ENCODE peak calls at places on chromosome 19, in nine cellular contexts. V is Peyer's patch; S is dorsolateral prefrontal cortex; B is cardiac fibroblast; Y is heart right ventricle; G is fibroblast of lung; U is ovary; M is neural progenitor cell; H is CD8-positive, alpha-beta T cell. J is an unnamed sample.

GRCh38 chr19:31338069-31338767 is 11.0 kb downstream of the TSHZ3 start:
- DNase-seq in G (peak; percentile 60), V (no peak), S (no peak), B (peak; percentile 77), M (peak; percentile 88), U (peak; percentile 84), Y (peak; percentile 68), H (no peak), J (no peak)

GRCh38 chr19:17538684-17539287 is 16.7 kb upstream of the COLGALT1 start:
- DNase-seq in H (no peak), S (no peak), B (no peak), Y (no peak), G (no peak), M (no peak), U (no peak), V (peak; percentile 37), J (no peak)

GRCh38 chr19:4537953-4538600 is 1.8 kb downstream of the LRG1 start:
- DNase-seq in B (no peak), U (no peak), S (no peak), G (no peak), M (peak; percentile 33), Y (no peak), H (no peak), V (no peak), J (no peak)

GRCh38 chr19:13132471-13133166 is 14.6 kb downstream of the NACC1 start:
- DNase-seq in H (no peak), U (no peak), Y (no peak), S (no peak), G (peak; percentile 89), M (no peak), V (no peak), B (peak; percentile 70), J (no peak)

GRCh38 chr19:45780448-45781281 is 1.6 kb downstream of the DMPK start:
- DNase-seq in S (no peak), U (peak; percentile 33), V (no peak), B (peak; percentile 21), G (no peak), Y (no peak), H (no peak), M (no peak), J (no peak)

GRCh38 chr19:44570984-44571684 is 41.7 kb upstream of the CEACAM20 start:
- DNase-seq in G (peak; percentile 63), Y (peak; percentile 80), H (peak; percentile 4), B (peak; percentile 91), U (peak; percentile 60), V (peak; percentile 28), M (peak; percentile 86), S (peak; percentile 30), J (peak; percentile 34)

GRCh38 chr19:18220632-18221275 is 5.5 kb downstream of the PDE4C start:
- DNase-seq in Y (no peak), B (no peak), S (no peak), G (no peak), V (no peak), U (no peak), M (peak; percentile 78), H (no peak), J (no peak)

GRCh38 chr19:11418518-11419506 is at the start of gene RGL3:
- DNase-seq in Y (peak; percentile 19), S (no peak), H (no peak), M (peak; percentile 67), U (no peak), G (no peak), V (no peak), B (no peak), J (no peak)

GRCh38 chr19:27861411-27861975 is 1351.5 kb downstream of the UQCRFS1 start:
- DNase-seq in Y (no peak), B (no peak), U (no peak), S (no peak), H (no peak), M (no peak), V (no peak), G (no peak), J (no peak)

GRCh38 chr19:56806639-56807038 is 33.9 kb downstream of the PEG3 start:
- DNase-seq in B (no peak), S (no peak), V (no peak), U (no peak), G (no peak), H (no peak), Y (no peak), M (no peak), J (no peak)
- TF ChIP-seq CTCF in B (no peak), S (no peak), V (no peak), U (no peak), G (no peak), H (no peak), Y (no peak), M (no peak), J (no peak)

DNA sequence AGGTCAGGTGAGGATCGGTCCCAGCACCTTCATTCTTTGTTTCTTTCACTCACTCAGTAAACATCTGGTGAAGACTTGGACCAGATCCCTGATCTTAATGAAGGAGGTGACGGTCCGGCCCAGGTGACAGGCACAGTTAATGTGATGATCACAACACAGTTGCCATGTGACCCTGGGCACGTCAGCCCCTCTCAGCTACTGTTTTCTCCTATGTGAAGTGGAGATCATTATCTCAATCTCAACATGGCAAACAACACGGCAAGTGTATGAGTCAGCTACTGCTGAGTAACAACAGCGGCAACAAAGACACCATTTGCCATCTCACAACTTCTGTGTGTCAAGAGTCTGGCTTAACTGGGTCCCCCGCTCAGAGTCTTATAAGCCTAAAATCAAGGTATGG is 74.6 kb downstream of the GNG7 start:
- DNase-seq in B (peak; percentile 75), V (no peak), H (no peak), S (no peak), M (no peak), G (peak; percentile 67), U (no peak), Y (no peak), J (no peak)
- H3K4me3 ChIP-seq in B (no peak overlapping the region), V (no peak overlapping the region), H (no peak overlapping the region), S (no peak overlapping the region), M (no peak overlapping the region), G (no peak overlapping the region), U (no peak overlapping the region), Y (no peak overlapping the region), J (no peak overlapping the region)

GRCh38 chr19:1468274-1469199 is 10.5 kb downstream of the C19orf25 start:
- DNase-seq in H (no peak), M (peak; percentile 76), U (no peak), Y (no peak), S (no peak), B (peak; percentile 61), G (no peak), V (no peak), J (no peak)
- TF ChIP-seq CTCF in H (no peak), M (peak; percentile 22), U (no peak), Y (no peak), S (no peak), B (no peak), G (no peak), V (no peak), J (no peak)

DNA sequence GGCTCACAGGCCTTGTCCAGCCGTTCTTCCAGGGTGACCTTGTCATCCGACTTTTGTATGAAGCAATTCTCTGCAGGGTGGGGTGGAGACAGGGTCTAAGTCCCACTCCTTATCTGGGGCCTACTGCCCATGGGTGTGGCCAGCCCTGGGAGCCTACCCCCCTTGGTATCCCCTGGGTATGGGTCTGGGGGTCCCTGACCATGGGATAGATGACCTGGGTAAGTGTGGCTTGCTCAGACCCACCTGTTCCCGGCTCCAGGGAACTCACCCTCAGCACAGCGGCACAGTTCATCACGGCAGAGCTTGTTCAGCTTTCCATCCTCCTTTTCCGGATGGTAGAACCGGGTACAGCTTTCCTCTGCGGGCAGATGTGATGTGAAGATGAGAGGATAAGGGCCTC is 9.2 kb upstream of the TNFSF14 start:
- DNase-seq in H (no peak), Y (no peak), G (no peak), B (no peak), V (no peak), M (no peak), U (no peak), S (no peak), J (no peak)
- H3K4me3 ChIP-seq in H (no peak overlapping the region), Y (no peak overlapping the region), G (no peak overlapping the region), B (no peak overlapping the region), V (no peak overlapping the region), M (no peak overlapping the region), U (no peak overlapping the region), S (no peak overlapping the region), J (no peak overlapping the region)

GRCh38 chr19:29672933-29673336 is 7.7 kb downstream of the PLEKHF1 start:
- DNase-seq in S (no peak), V (peak; percentile 94), G (no peak), Y (no peak), H (peak; percentile 78), B (no peak), M (no peak), U (no peak), J (no peak)

GRCh38 chr19:29670255-29670654 is 5.0 kb downstream of the PLEKHF1 start:
- DNase-seq in U (no peak), G (no peak), S (no peak), B (no peak), H (no peak), V (no peak), M (no peak), Y (no peak), J (no peak)

GRCh38 chr19:29673451-29674371 is 8.4 kb downstream of the PLEKHF1 start:
- DNase-seq in S (no peak), V (no peak), Y (no peak), M (no peak), U (no peak), H (no peak), G (no peak), B (no peak), J (no peak)

GRCh38 chr19:29672319-29672932 is 7.2 kb downstream of the PLEKHF1 start:
- DNase-seq in G (no peak), B (no peak), V (peak; percentile 52), S (no peak), Y (no peak), U (peak; percentile 6), M (no peak), H (no peak), J (no peak)

DNA sequence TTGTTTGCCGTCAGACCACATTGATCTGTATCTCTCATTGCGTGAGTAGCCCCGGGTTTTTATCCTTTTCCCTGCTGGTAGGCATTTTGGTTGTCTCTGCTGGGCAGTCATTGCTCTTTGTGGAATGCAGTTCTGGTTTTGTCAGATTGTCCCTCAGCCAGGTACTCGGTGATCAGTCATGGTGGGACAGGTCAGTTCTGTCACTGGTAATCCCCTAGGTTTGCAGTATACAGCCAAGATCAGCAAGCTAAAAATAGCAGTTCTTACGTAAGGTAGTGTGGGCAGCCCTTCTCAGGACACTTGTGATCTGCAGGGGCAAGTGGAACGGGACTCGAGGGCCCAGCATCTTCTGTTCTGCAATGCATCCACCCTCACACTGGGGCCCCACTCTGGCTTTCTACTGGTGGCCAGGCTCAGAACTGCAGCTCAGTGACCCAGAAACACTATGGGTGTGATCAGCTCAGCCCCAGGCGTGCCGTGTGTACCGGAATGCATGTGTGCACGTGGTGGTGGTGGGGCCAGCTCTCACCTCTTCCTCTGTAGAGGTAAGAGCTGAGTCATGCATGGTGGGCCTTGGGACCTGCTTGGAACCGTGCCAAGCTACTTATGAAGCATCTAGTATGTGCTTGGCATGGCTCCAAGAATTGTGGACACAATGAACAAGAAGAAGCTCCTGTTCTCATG is 6.3 kb downstream of the PLEKHF1 start:
- DNase-seq in G (peak; percentile 64), S (no peak), U (no peak), B (peak; percentile 77), H (peak; percentile 73), V (peak; percentile 89), Y (peak; percentile 46), M (no peak), J (no peak)
- TF ChIP-seq CTCF in G (no peak), S (no peak), U (no peak), B (peak; percentile 40), H (peak; percentile 62), V (peak; percentile 35), Y (peak; percentile 33), M (no peak), J (no peak)

J was measured in AG04449.